ENCODE peak calls at places on chromosomes 13 and 19, in ten cellular contexts. E is HFF-Myc; Z is stimulated activated CD4-positive, alpha-beta T cell treated with anti-CD3 and anti-CD28 coated beads, Interleukin-12 subunit alpha, Interleukin-12 subunit beta, amount 100 ng/mL, for 48 hours; H is COR-L47; O is right cardiac atrium; S is NCI-H1048; B is stomach; L is EL; G is memory B cell; C is mammary epithelial cell. D is an unnamed sample.
A peak's percentile ranks its signal among the peaks of the same experiment; 100 is the strongest.

GRCh38 chr13:103656329-103656728 is 590.1 kb upstream of the SLC10A2 start:
- DNase-seq in C (no peak), E (no peak), Z (no peak), O (no peak), G (no peak), S (no peak), L (no peak), B (no peak), H (no peak), D (no peak)

GRCh38 chr19:6848986-6849385 is 38.4 kb upstream of the ADGRE1 start:
- DNase-seq in H (no peak), Z (no peak), G (no peak), S (no peak), E (no peak), C (no peak), L (no peak), O (no peak), B (no peak), D (no peak)

GRCh38 chr19:36420961-36421748 is 2.7 kb upstream of the ZFP82 start:
- DNase-seq in L (peak; percentile 45), Z (no peak), G (no peak), E (no peak), H (no peak), B (no peak), O (peak; percentile 78), S (no peak), C (peak; percentile 8), D (peak; percentile 61)

GRCh38 chr13:101736551-101736950 is 284.1 kb downstream of the ITGBL1 start:
- DNase-seq in E (no peak), C (no peak), O (no peak), B (no peak), L (no peak), G (no peak), S (no peak), Z (no peak), H (no peak), D (no peak)

GRCh38 chr13:110213461-110214074 is 93.4 kb downstream of the COL4A1 start:
- DNase-seq in S (no peak), B (no peak), E (no peak), O (no peak), Z (no peak), C (no peak), L (no peak), G (no peak), H (no peak), D (no peak)

GRCh38 chr13:23558675-23559536 is 11.3 kb upstream of the TNFRSF19 start:
- DNase-seq in H (no peak), B (peak; percentile 38), G (no peak), Z (no peak), E (no peak), L (peak; percentile 78), C (peak; percentile 97), O (peak; percentile 83), S (no peak), D (peak; percentile 76)

GRCh38 chr19:20078696-20079095 is 896 bp downstream of the ZNF90 start:
- DNase-seq in H (no peak), G (no peak), O (peak; percentile 56), B (no peak), Z (peak; percentile 7), C (peak; percentile 35), E (no peak), L (peak; percentile 66), S (no peak), D (peak; percentile 81)

GRCh38 chr19:17125728-17126677 is 50.4 kb downstream of the MYO9B start:
- DNase-seq in H (no peak), G (peak; percentile 68), O (peak; percentile 84), E (no peak), L (no peak), B (peak; percentile 47), C (no peak), S (no peak), Z (peak; percentile 36), D (peak; percentile 79)

GRCh38 chr13:78601124-78601885 is 2.0 kb downstream of the POU4F1 start:
- DNase-seq in C (no peak), L (no peak), E (no peak), B (no peak), O (peak; percentile 42), H (no peak), G (no peak), S (no peak), Z (no peak), D (peak; percentile 60)

GRCh38 chr19:18896421-18896841 is 473 bp upstream of the CERS1 start:
- DNase-seq in E (no peak), L (peak; percentile 21), H (no peak), O (no peak), B (no peak), G (no peak), S (no peak), C (peak; percentile 17), Z (no peak), D (no peak)

GRCh38 chr19:376111-376470 is 31.5 kb upstream of the MIER2 start:
- DNase-seq in G (no peak), S (no peak), E (no peak), O (no peak), Z (no peak), L (no peak), C (no peak), H (no peak), B (no peak), D (no peak)

GRCh38 chr19:18869231-18869575 is 26.8 kb downstream of the CERS1 start:
- DNase-seq in S (no peak), O (no peak), B (no peak), E (no peak), L (no peak), H (no peak), G (no peak), C (no peak), Z (no peak), D (no peak)

GRCh38 chr19:11570039-11570462 is 7.4 kb downstream of the ACP5 start:
- DNase-seq in S (no peak), B (no peak), H (no peak), G (no peak), L (no peak), O (no peak), C (no peak), Z (no peak), E (no peak), D (peak; percentile 46)

GRCh38 chr13:101488734-101489133 is 36.3 kb downstream of the ITGBL1 start:
- DNase-seq in L (no peak), S (no peak), O (no peak), B (no peak), G (no peak), E (no peak), H (no peak), Z (no peak), C (no peak), D (no peak)

GRCh38 chr19:35160629-35161433 is 6.3 kb downstream of the FXYD5 start:
- DNase-seq in C (no peak), E (no peak), O (no peak), L (no peak), B (no peak), S (no peak), G (no peak), H (no peak), Z (no peak), D (no peak)

D was measured in kidney.